ENCODE peak calls at places on chromosome 3, in eight cellular contexts. V is NCI-H1092; M is H54; B is GM12892; Y is fibroblast of the conjunctiva; H is activated CD8-positive, alpha-beta T cell treated with anti-CD3 and anti-CD28 coated beads for 36 hours; T is cardiac septum; C is cardiac fibroblast. L is an unnamed sample.

GRCh38 chr3:126262227-126262626 is 81.8 kb upstream of the ALDH1L1 start:
- DNase-seq in Y (no peak), H (no peak), B (no peak), C (no peak), V (no peak), T (no peak), M (no peak), L (no peak)

GRCh38 chr3:135752851-135753250 is 212.7 kb upstream of the PPP2R3A start:
- DNase-seq in H (no peak), Y (no peak), V (no peak), M (no peak), C (no peak), B (no peak), T (no peak), L (no peak)

GRCh38 chr3:150372320-150373118 is 35.6 kb upstream of the TSC22D2 start:
- DNase-seq in Y (no peak), M (no peak), V (no peak), H (no peak), C (no peak), B (no peak), T (no peak), L (no peak)

GRCh38 chr3:173037840-173038483 is 103.1 kb downstream of the SPATA16 start:
- DNase-seq in T (no peak), B (no peak), C (no peak), M (no peak), Y (no peak), H (no peak), V (no peak), L (no peak)

GRCh38 chr3:122661633-122662032 is 19.0 kb upstream of the PARP14 start:
- DNase-seq in T (no peak), V (no peak), Y (no peak), H (peak), C (no peak), B (no peak), M (no peak), L (no peak)

GRCh38 chr3:191094057-191094456 is 105.0 kb upstream of the OSTN start:
- DNase-seq in B (no peak), H (no peak), M (no peak), T (no peak), Y (peak), C (peak), V (no peak), L (no peak)

GRCh38 chr3:138186216-138186615 is 885 bp upstream of the ARMC8 start:
- DNase-seq in C (no peak), V (no peak), M (no peak), H (no peak), B (no peak), Y (no peak), T (no peak), L (no peak)

GRCh38 chr3:121703973-121704372 is 43.3 kb upstream of the HCLS1 start:
- DNase-seq in B (no peak), V (no peak), H (no peak), M (no peak), T (no peak), Y (no peak), C (no peak), L (no peak)

GRCh38 chr3:38371541-38372213 is 25.1 kb downstream of the XYLB start:
- DNase-seq in V (no peak), Y (no peak), B (no peak), T (no peak), C (no peak), H (no peak), M (no peak), L (no peak)